ENCODE peak calls at places on chromosomes 12 and 14, in ten cellular contexts. T is progenitor cell of endocrine pancreas, Q is cardiac muscle cell, X is AG04450, P is Peyer's patch, E is sigmoid colon, N is GM06990, M is mesothelial cell of epicardium, F is lung, D is hepatocyte. S is an unnamed sample.

GRCh38 chr14:50607181-50607580 is 47.2 kb downstream of the ATL1 start:
- DNase-seq in T (no peak), Q (no peak), X (no peak), P (no peak), E (no peak), N (no peak), M (no peak), F (no peak), D (no peak), S (no peak)

GRCh38 chr12:120748242-120748641 is 22.6 kb downstream of the ACADS start:
- DNase-seq in T (no peak), Q (no peak), X (no peak), P (no peak), E (no peak), N (no peak), M (no peak), F (no peak), D (peak; percentile 67), S (no peak)

GRCh38 chr12:29048787-29049186 is 100.3 kb upstream of the FAR2 start:
- DNase-seq in T (no peak), Q (no peak), X (no peak), P (no peak), E (no peak), N (no peak), M (no peak), F (no peak), D (no peak), S (no peak)

GRCh38 chr14:31106768-31107167 is 80.6 kb upstream of the STRN3 start:
- DNase-seq in T (no peak), Q (no peak), X (no peak), P (no peak), E (no peak), N (no peak), M (no peak), F (no peak), D (no peak), S (no peak)

GRCh38 chr14:61188196-61188595 is 92.9 kb downstream of the TMEM30B start:
- DNase-seq in T (no peak), Q (no peak), X (no peak), P (no peak), E (peak; percentile 65), N (peak; percentile 3), M (no peak), F (no peak), D (no peak), S (no peak)

GRCh38 chr14:68534301-68534700 is 258.6 kb downstream of the ZFP36L1 start:
- DNase-seq in T (no peak), Q (no peak), X (no peak), P (no peak), E (no peak), N (no peak), M (no peak), F (no peak), D (no peak), S (no peak)

GRCh38 chr12:93483151-93483807 is 16.0 kb downstream of the MRPL42 start:
- DNase-seq in T (no peak), Q (no peak), X (no peak), P (no peak), E (no peak), N (no peak), M (no peak), F (no peak), D (no peak), S (no peak)

GRCh38 chr14:99177046-99177655 is 94.8 kb downstream of the BCL11B start:
- DNase-seq in T (no peak), Q (no peak), X (no peak), P (no peak), E (peak; percentile 45), N (no peak), M (no peak), F (no peak), D (no peak), S (no peak)

GRCh38 chr12:116066381-116067230 is 210.9 kb downstream of the MED13L start:
- DNase-seq in T (peak; percentile 14), Q (peak; percentile 67), X (no peak), P (peak; percentile 52), E (no peak), N (no peak), M (no peak), F (no peak), D (peak; percentile 61), S (peak; percentile 32)

GRCh38 chr14:106556665-106557289 is 1030.4 kb downstream of the TMEM121 start:
- DNase-seq in T (no peak), Q (no peak), X (no peak), P (peak; percentile 79), E (no peak), N (peak; percentile 43), M (no peak), F (peak; percentile 62), D (no peak), S (peak; percentile 45)

GRCh38 chr14:29215853-29216252 is 449.3 kb downstream of the FOXG1 start:
- DNase-seq in T (no peak), Q (no peak), X (no peak), P (no peak), E (no peak), N (peak; percentile 24), M (no peak), F (no peak), D (no peak), S (no peak)

GRCh38 chr12:132247718-132248438 is 81.5 kb downstream of the GALNT9 start:
- DNase-seq in T (no peak), Q (no peak), X (no peak), P (no peak), E (no peak), N (no peak), M (no peak), F (no peak), D (no peak), S (no peak)

GRCh38 chr14:55373784-55374725 is 37.6 kb downstream of the ATG14 start:
- DNase-seq in T (no peak), Q (no peak), X (no peak), P (no peak), E (no peak), N (no peak), M (no peak), F (no peak), D (peak; percentile 42), S (peak; percentile 57)

GRCh38 chr14:105070760-105071137 is 5.5 kb upstream of the GPR132 start:
- DNase-seq in T (no peak), Q (no peak), X (no peak), P (no peak), E (no peak), N (no peak), M (no peak), F (no peak), D (no peak), S (no peak)

GRCh38 chr14:73741876-73742519 is 27.8 kb upstream of the PNMA1 start:
- DNase-seq in T (no peak), Q (no peak), X (no peak), P (no peak), E (peak; percentile 70), N (no peak), M (no peak), F (no peak), D (peak; percentile 52), S (no peak)
- TF ChIP-seq CTCF in T (no peak), Q (no peak), X (no peak), P (no peak), E (no peak), N (no peak), M (no peak), F (no peak), D (no peak), S (no peak)

GRCh38 chr14:95488376-95489162 is 27.9 kb downstream of the SYNE3 start:
- DNase-seq in T (no peak), Q (no peak), X (no peak), P (no peak), E (no peak), N (no peak), M (no peak), F (no peak), D (no peak), S (no peak)

GRCh38 chr14:95490127-95490526 is 26.3 kb downstream of the SYNE3 start:
- DNase-seq in T (no peak), Q (no peak), X (no peak), P (no peak), E (no peak), N (no peak), M (no peak), F (no peak), D (no peak), S (no peak)

GRCh38 chr14:95491936-95492608 is 24.4 kb downstream of the SYNE3 start:
- DNase-seq in T (no peak), Q (no peak), X (no peak), P (no peak), E (no peak), N (no peak), M (no peak), F (no peak), D (no peak), S (no peak)

GRCh38 chr14:95489163-95489887 is 27.1 kb downstream of the SYNE3 start:
- DNase-seq in T (no peak), Q (no peak), X (no peak), P (no peak), E (no peak), N (no peak), M (no peak), F (no peak), D (no peak), S (no peak)

GRCh38 chr14:95490727-95491451 is 25.6 kb downstream of the SYNE3 start:
- DNase-seq in T (no peak), Q (no peak), X (no peak), P (no peak), E (no peak), N (no peak), M (no peak), F (no peak), D (peak; percentile 71), S (no peak)
- TF ChIP-seq CTCF in T (no peak), Q (no peak), X (no peak), P (no peak), E (no peak), N (no peak), M (no peak), F (no peak), D (no peak), S (no peak)

GRCh38 chr12:88952543-88952942 is 372.3 kb upstream of the KITLG start:
- DNase-seq in T (no peak), Q (no peak), X (no peak), P (no peak), E (no peak), N (no peak), M (no peak), F (no peak), D (peak; percentile 38), S (no peak)
- TF ChIP-seq CTCF in T (no peak), Q (no peak), X (no peak), P (no peak), E (no peak), N (no peak), M (no peak), F (no peak), D (no peak), S (no peak)

DNA sequence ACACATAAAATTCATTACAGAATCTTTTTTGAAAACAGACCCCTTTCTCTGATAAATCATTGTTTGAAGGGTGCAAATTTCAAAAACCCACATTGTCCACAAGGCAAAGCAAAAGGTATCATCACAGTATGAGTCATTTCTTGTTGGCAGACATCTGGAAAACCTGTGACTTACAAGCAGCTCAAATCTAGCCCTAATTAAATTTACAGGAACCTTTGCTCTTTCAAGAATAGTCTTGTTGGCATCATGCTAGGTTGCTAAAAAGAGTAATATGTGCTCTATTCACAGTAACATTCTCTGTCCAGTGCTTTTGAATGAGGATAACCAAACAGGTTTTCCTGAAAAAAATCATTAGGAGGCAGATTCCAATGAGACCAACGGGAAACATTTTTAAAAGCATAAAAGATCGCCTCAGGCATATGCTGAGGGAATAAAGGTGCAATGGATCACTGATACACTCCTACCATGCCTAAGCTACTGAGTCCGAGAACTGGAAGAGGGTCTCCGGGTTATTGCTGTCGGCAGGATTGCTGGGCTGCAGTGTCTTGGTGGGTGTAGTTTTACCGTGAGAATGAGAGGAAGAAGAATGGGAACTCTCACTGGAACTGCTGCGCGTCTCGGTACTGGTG is 55.5 kb upstream of the TTC7B start:
- DNase-seq in T (no peak), Q (no peak), X (no peak), P (no peak), E (no peak), N (no peak), M (no peak), F (no peak), D (no peak), S (no peak)
- TF ChIP-seq CTCF in T (no peak), Q (no peak), X (no peak), P (no peak), E (no peak), N (no peak), M (no peak), F (no peak), D (no peak), S (no peak)